ENCODE peak calls at places on chromosomes 3 and 15, in five cellular contexts. One of them, this sample, is unnamed.

GRCh38 chr3:192875971-192876565 is 41.6 kb downstream of the MB21D2 start:
- DNase-seq in heart right ventricle: no peak
- DNase-seq in AG09319: no peak
- DNase-seq in AG10803: peak
- DNase-seq in mucosa of descending colon: no peak
- DNase-seq in this sample: no peak

GRCh38 chr3:160825311-160825800 is 69.3 kb downstream of the PPM1L start:
- DNase-seq in AG09319: no peak
- DNase-seq in heart right ventricle: no peak
- DNase-seq in AG10803: no peak
- DNase-seq in mucosa of descending colon: no peak
- DNase-seq in this sample: no peak

GRCh38 chr15:65470866-65471265 is 46.6 kb downstream of the DPP8 start:
- DNase-seq in mucosa of descending colon: no peak
- DNase-seq in heart right ventricle: no peak
- DNase-seq in AG09319: no peak
- DNase-seq in AG10803: no peak
- DNase-seq in this sample: no peak

GRCh38 chr15:27704939-27705514 is 394.1 kb downstream of the OCA2 start:
- DNase-seq in mucosa of descending colon: no peak
- DNase-seq in heart right ventricle: no peak
- DNase-seq in AG09319: no peak
- DNase-seq in AG10803: no peak
- DNase-seq in this sample: no peak

GRCh38 chr15:77243146-77243545 is 172.2 kb upstream of the TSPAN3 start:
- DNase-seq in AG10803: peak
- DNase-seq in mucosa of descending colon: no peak
- DNase-seq in AG09319: no peak
- DNase-seq in heart right ventricle: no peak
- DNase-seq in this sample: no peak

GRCh38 chr3:41836360-41837134 is 125.4 kb downstream of the ULK4 start:
- DNase-seq in AG09319: no peak
- DNase-seq in heart right ventricle: no peak
- DNase-seq in mucosa of descending colon: no peak
- DNase-seq in AG10803: no peak
- DNase-seq in this sample: no peak

GRCh38 chr15:51841401-51842040 is 12.1 kb downstream of the TMOD3 start:
- DNase-seq in heart right ventricle: no peak
- DNase-seq in AG09319: no peak
- DNase-seq in mucosa of descending colon: no peak
- DNase-seq in AG10803: no peak
- DNase-seq in this sample: no peak

GRCh38 chr3:94862703-94863102 is 799.8 kb downstream of the NSUN3 start:
- DNase-seq in AG09319: no peak
- DNase-seq in mucosa of descending colon: no peak
- DNase-seq in AG10803: peak
- DNase-seq in heart right ventricle: no peak
- DNase-seq in this sample: no peak

GRCh38 chr15:55993111-55993803 is at the start of gene NEDD4:
- DNase-seq in mucosa of descending colon: peak
- DNase-seq in heart right ventricle: peak
- DNase-seq in AG09319: peak
- DNase-seq in AG10803: peak
- DNase-seq in this sample: peak

GRCh38 chr3:9810846-9811245 is 784 bp downstream of the TTLL3 start:
- DNase-seq in mucosa of descending colon: no peak
- DNase-seq in AG09319: no peak
- DNase-seq in AG10803: peak
- DNase-seq in heart right ventricle: no peak
- DNase-seq in this sample: no peak

GRCh38 chr3:81909756-81910155 is 148.3 kb upstream of the GBE1 start:
- DNase-seq in heart right ventricle: no peak
- DNase-seq in mucosa of descending colon: no peak
- DNase-seq in AG10803: no peak
- DNase-seq in AG09319: no peak
- DNase-seq in this sample: no peak

GRCh38 chr3:99884484-99884883 is 66.8 kb downstream of the CMSS1 start:
- DNase-seq in AG09319: no peak
- DNase-seq in mucosa of descending colon: no peak
- DNase-seq in heart right ventricle: no peak
- DNase-seq in AG10803: no peak
- DNase-seq in this sample: no peak

GRCh38 chr15:35966781-35967180 is 420.8 kb upstream of the DPH6 start:
- DNase-seq in mucosa of descending colon: no peak
- DNase-seq in AG10803: no peak
- DNase-seq in heart right ventricle: no peak
- DNase-seq in AG09319: no peak
- DNase-seq in this sample: no peak

GRCh38 chr3:37458162-37458895 is 283.9 kb upstream of the LRRFIP2 start:
- DNase-seq in AG09319: no peak
- DNase-seq in heart right ventricle: no peak
- DNase-seq in mucosa of descending colon: no peak
- DNase-seq in AG10803: no peak
- DNase-seq in this sample: no peak

GRCh38 chr3:37456270-37456708 is 281.9 kb upstream of the LRRFIP2 start:
- DNase-seq in AG10803: peak
- DNase-seq in AG09319: no peak
- DNase-seq in heart right ventricle: peak
- DNase-seq in mucosa of descending colon: peak
- DNase-seq in this sample: no peak

GRCh38 chr3:37456791-37457190 is 282.4 kb upstream of the LRRFIP2 start:
- DNase-seq in heart right ventricle: no peak
- DNase-seq in mucosa of descending colon: no peak
- DNase-seq in AG10803: no peak
- DNase-seq in AG09319: no peak
- DNase-seq in this sample: no peak

GRCh38 chr3:37457392-37458065 is 283.1 kb upstream of the LRRFIP2 start:
- DNase-seq in mucosa of descending colon: no peak
- DNase-seq in AG09319: no peak
- DNase-seq in heart right ventricle: no peak
- DNase-seq in AG10803: no peak
- DNase-seq in this sample: no peak

GRCh38 chr3:37453393-37454391 is 279.3 kb upstream of the LRRFIP2 start:
- DNase-seq in AG10803: no peak
- DNase-seq in heart right ventricle: peak
- DNase-seq in AG09319: no peak
- DNase-seq in mucosa of descending colon: peak
- DNase-seq in this sample: no peak
- TF ChIP-seq CTCF in AG10803: no peak
- TF ChIP-seq CTCF in heart right ventricle: peak
- TF ChIP-seq CTCF in AG09319: peak
- TF ChIP-seq CTCF in mucosa of descending colon: no peak
- TF ChIP-seq CTCF in this sample: peak

GRCh38 chr3:138907541-138907940 is 39.4 kb downstream of the FOXL2 start:
- DNase-seq in heart right ventricle: no peak
- DNase-seq in AG09319: no peak
- DNase-seq in AG10803: no peak
- DNase-seq in mucosa of descending colon: no peak
- DNase-seq in this sample: no peak
- TF ChIP-seq CTCF in heart right ventricle: no peak
- TF ChIP-seq CTCF in AG09319: no peak
- TF ChIP-seq CTCF in AG10803: no peak
- TF ChIP-seq CTCF in mucosa of descending colon: no peak
- TF ChIP-seq CTCF in this sample: no peak

GRCh38 chr3:189149203-189149602 is 22.6 kb upstream of the TPRG1 start:
- DNase-seq in AG09319: no peak
- DNase-seq in AG10803: no peak
- DNase-seq in heart right ventricle: no peak
- DNase-seq in mucosa of descending colon: no peak
- DNase-seq in this sample: no peak

GRCh38 chr3:189144645-189145044 is 27.1 kb upstream of the TPRG1 start:
- DNase-seq in AG09319: no peak
- DNase-seq in mucosa of descending colon: no peak
- DNase-seq in heart right ventricle: no peak
- DNase-seq in AG10803: peak
- DNase-seq in this sample: no peak

GRCh38 chr3:189146842-189147241 is 24.9 kb upstream of the TPRG1 start:
- DNase-seq in AG09319: no peak
- DNase-seq in AG10803: no peak
- DNase-seq in heart right ventricle: no peak
- DNase-seq in mucosa of descending colon: no peak
- DNase-seq in this sample: no peak

GRCh38 chr3:189143321-189143720 is 28.4 kb upstream of the TPRG1 start:
- DNase-seq in heart right ventricle: no peak
- DNase-seq in mucosa of descending colon: no peak
- DNase-seq in AG09319: no peak
- DNase-seq in AG10803: no peak
- DNase-seq in this sample: no peak

DNA sequence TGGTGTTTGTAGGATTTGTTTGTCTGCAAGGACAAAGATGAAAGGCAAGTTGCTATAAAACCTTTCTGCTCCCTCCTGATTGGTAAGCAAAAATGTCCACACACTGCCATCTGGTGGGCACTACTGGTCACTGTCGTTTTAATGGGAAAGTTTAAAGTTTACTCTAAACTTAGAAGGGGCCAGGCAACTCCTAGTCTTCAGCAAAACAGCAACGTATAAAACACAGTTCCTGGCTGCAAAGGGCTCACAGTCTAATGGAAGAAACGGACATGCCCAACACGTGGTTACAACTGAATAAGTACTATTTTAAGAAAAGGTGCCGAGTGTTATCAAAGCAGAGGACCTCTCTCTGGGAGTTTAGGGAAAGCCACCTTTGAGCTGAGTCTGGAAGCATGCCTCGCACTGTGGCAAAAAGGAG is 23.7 kb upstream of the TPRG1 start:
- DNase-seq in AG09319: peak
- DNase-seq in AG10803: peak
- DNase-seq in heart right ventricle: peak
- DNase-seq in mucosa of descending colon: no peak
- DNase-seq in this sample: no peak
- TF ChIP-seq CTCF in AG09319: peak
- TF ChIP-seq CTCF in AG10803: peak
- TF ChIP-seq CTCF in heart right ventricle: peak
- TF ChIP-seq CTCF in mucosa of descending colon: peak
- TF ChIP-seq CTCF in this sample: peak

DNA sequence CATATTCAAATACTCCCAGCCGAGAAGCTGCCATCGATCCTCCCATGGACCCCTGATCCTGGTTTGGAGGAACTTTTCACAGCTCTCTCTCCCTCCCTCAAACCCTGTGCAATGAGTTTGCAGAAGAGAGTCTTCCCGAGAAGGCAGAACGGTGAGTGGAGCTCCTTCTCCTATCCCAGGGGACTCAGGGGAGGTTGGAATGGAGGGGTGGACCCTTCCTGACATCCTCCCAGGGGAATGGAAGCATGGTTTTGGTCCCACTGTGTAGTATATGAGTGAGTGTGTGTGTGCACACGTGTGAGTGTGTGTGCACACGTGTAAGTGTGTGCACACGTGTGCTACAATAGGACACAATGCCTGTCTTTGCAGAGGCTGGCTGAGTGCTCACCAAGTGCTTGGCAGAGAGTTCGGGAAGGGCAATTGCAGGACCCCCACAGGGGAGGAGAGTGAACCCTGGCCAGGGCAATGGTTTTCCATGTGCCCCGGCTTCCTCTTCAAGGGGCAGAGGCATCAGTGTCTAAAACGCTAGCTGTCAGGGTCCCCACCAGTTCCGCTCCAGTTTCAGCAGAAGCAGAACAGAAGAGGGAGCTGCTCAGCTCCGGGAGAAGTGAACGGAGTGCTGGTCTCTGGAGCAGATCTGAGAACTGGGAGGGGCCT is 13.8 kb upstream of the IL16 start:
- DNase-seq in AG09319: no peak
- DNase-seq in AG10803: no peak
- DNase-seq in mucosa of descending colon: no peak
- DNase-seq in heart right ventricle: peak
- DNase-seq in this sample: no peak
- TF ChIP-seq CTCF in AG09319: peak
- TF ChIP-seq CTCF in AG10803: peak
- TF ChIP-seq CTCF in mucosa of descending colon: no peak
- TF ChIP-seq CTCF in heart right ventricle: peak
- TF ChIP-seq CTCF in this sample: no peak

GRCh38 chr3:13772321-13772745 is 107.5 kb downstream of the WNT7A start:
- DNase-seq in heart right ventricle: no peak
- DNase-seq in AG09319: no peak
- DNase-seq in mucosa of descending colon: no peak
- DNase-seq in AG10803: no peak
- DNase-seq in this sample: peak

GRCh38 chr3:13771496-13771895 is 108.4 kb downstream of the WNT7A start:
- DNase-seq in AG09319: no peak
- DNase-seq in heart right ventricle: no peak
- DNase-seq in mucosa of descending colon: no peak
- DNase-seq in AG10803: no peak
- DNase-seq in this sample: no peak

GRCh38 chr3:13780432-13781173 is 99.3 kb downstream of the WNT7A start:
- DNase-seq in AG10803: no peak
- DNase-seq in AG09319: no peak
- DNase-seq in heart right ventricle: no peak
- DNase-seq in mucosa of descending colon: no peak
- DNase-seq in this sample: no peak

GRCh38 chr3:13772885-13773745 is 106.8 kb downstream of the WNT7A start:
- DNase-seq in AG09319: no peak
- DNase-seq in heart right ventricle: no peak
- DNase-seq in AG10803: no peak
- DNase-seq in mucosa of descending colon: no peak
- DNase-seq in this sample: peak

GRCh38 chr3:13776253-13777050 is 103.4 kb downstream of the WNT7A start:
- DNase-seq in heart right ventricle: no peak
- DNase-seq in AG10803: no peak
- DNase-seq in AG09319: no peak
- DNase-seq in mucosa of descending colon: no peak
- DNase-seq in this sample: no peak
- TF ChIP-seq CTCF in heart right ventricle: no peak
- TF ChIP-seq CTCF in AG10803: no peak
- TF ChIP-seq CTCF in AG09319: no peak
- TF ChIP-seq CTCF in mucosa of descending colon: no peak
- TF ChIP-seq CTCF in this sample: peak

DNA sequence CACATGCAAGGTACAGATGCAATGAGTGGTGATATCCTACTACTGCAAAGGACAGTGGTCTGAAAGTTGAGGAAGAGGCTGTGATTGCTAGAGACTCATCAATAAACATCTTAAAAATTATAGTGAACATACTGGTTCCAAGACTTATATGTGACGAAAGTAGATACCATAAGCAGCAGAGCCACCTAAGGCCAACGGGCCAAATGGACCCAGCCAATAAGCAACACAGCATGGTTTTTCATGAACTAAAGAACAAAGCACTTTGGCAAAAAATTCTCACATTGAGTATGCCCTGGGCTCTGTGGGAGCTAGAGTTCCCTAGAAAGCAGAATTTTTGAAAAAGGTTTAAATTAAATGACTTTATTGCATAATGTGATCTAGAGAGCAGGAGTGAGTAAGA is 272.1 kb downstream of the SI start:
- DNase-seq in mucosa of descending colon: no peak
- DNase-seq in AG10803: no peak
- DNase-seq in AG09319: no peak
- DNase-seq in heart right ventricle: no peak
- DNase-seq in this sample: no peak
- TF ChIP-seq CTCF in mucosa of descending colon: no peak
- TF ChIP-seq CTCF in AG10803: no peak
- TF ChIP-seq CTCF in AG09319: peak
- TF ChIP-seq CTCF in heart right ventricle: no peak
- TF ChIP-seq CTCF in this sample: no peak

GRCh38 chr3:40120067-40120692 is 189.3 kb upstream of the EIF1B start:
- DNase-seq in AG09319: no peak
- DNase-seq in AG10803: no peak
- DNase-seq in mucosa of descending colon: no peak
- DNase-seq in heart right ventricle: no peak
- DNase-seq in this sample: no peak
- TF ChIP-seq CTCF in AG09319: no peak
- TF ChIP-seq CTCF in AG10803: no peak
- TF ChIP-seq CTCF in mucosa of descending colon: no peak
- TF ChIP-seq CTCF in heart right ventricle: no peak
- TF ChIP-seq CTCF in this sample: no peak